ENCODE peak calls at places on chromosome 11, in five cellular contexts. K, J, F, N and U are unnamed samples.

GRCh38 chr11:64759131-64759721 is 548 bp downstream of the PYGM start:
- DNase-seq in K (no peak), J (no peak), F (peak; percentile 77), N (no peak), U (no peak)

GRCh38 chr11:40118780-40119179 is 1340.7 kb downstream of the LRRC4C start:
- DNase-seq in K (no peak), J (peak; percentile 7), F (no peak), N (no peak), U (no peak)

GRCh38 chr11:116457336-116458007 is 315.3 kb downstream of the BUD13 start:
- DNase-seq in K (no peak), J (no peak), F (no peak), N (no peak), U (no peak)

GRCh38 chr11:63909621-63910506 is 7.1 kb downstream of the RCOR2 start:
- DNase-seq in K (no peak), J (no peak), F (peak; percentile 73), N (no peak), U (peak; percentile 88)

GRCh38 chr11:33941637-33942160 is 49.8 kb upstream of the LMO2 start:
- DNase-seq in K (no peak), J (peak; percentile 70), F (no peak), N (no peak), U (no peak)

GRCh38 chr11:118533769-118534729 is 3.1 kb downstream of the TMEM25 start:
- DNase-seq in K (no peak), J (no peak), F (no peak), N (no peak), U (no peak)

GRCh38 chr11:73210916-73211667 is 7.0 kb upstream of the P2RY2 start:
- DNase-seq in K (no peak), J (peak; percentile 89), F (no peak), N (no peak), U (no peak)

GRCh38 chr11:26649884-26650283 is 72.0 kb downstream of the SLC5A12 start:
- DNase-seq in K (no peak), J (peak; percentile 68), F (no peak), N (peak; percentile 43), U (peak; percentile 82)

GRCh38 chr11:106503901-106504300 is 426.4 kb downstream of the AASDHPPT start:
- DNase-seq in K (no peak), J (no peak), F (no peak), N (no peak), U (peak; percentile 24)

GRCh38 chr11:97574976-97575665 is 1185.3 kb downstream of the JRKL start:
- DNase-seq in K (no peak), J (no peak), F (no peak), N (no peak), U (no peak)

GRCh38 chr11:120400564-120401364 is 64.6 kb downstream of the ARHGEF12 start:
- DNase-seq in K (no peak), J (peak; percentile 90), F (no peak), N (no peak), U (peak; percentile 96)

GRCh38 chr11:7536102-7536501 is 22.3 kb downstream of the PPFIBP2 start:
- DNase-seq in K (no peak), J (no peak), F (no peak), N (no peak), U (no peak)

GRCh38 chr11:35099278-35100018 is 39.5 kb upstream of the CD44 start:
- DNase-seq in K (no peak), J (no peak), F (no peak), N (no peak), U (peak; percentile 76)

GRCh38 chr11:78295991-78296930 is 107.5 kb downstream of the USP35 start:
- DNase-seq in K (no peak), J (no peak), F (no peak), N (no peak), U (no peak)

GRCh38 chr11:73366265-73366610 is 10.0 kb upstream of the RELT start:
- DNase-seq in K (no peak), J (peak; percentile 27), F (no peak), N (peak; percentile 54), U (no peak)

GRCh38 chr11:100955318-100955717 is 174.3 kb downstream of the PGR start:
- DNase-seq in K (no peak), J (no peak), F (no peak), N (no peak), U (no peak)

GRCh38 chr11:2708757-2709281 is 9.0 kb upstream of the KCNQ1OT1 start:
- DNase-seq in K (no peak), J (no peak), F (no peak), N (no peak), U (peak; percentile 84)

GRCh38 chr11:89293966-89294679 is 116.4 kb downstream of the TYR start:
- DNase-seq in K (no peak), J (no peak), F (no peak), N (no peak), U (peak; percentile 14)

GRCh38 chr11:68164437-68164836 is 43.2 kb upstream of the CHKA start:
- DNase-seq in K (no peak), J (no peak), F (no peak), N (no peak), U (no peak)

GRCh38 chr11:114166897-114167323 is 107.4 kb downstream of the ZBTB16 start:
- DNase-seq in K (no peak), J (peak; percentile 92), F (no peak), N (peak; percentile 40), U (no peak)